ENCODE peak calls at places on chromosomes 12 and 14, in ten cellular contexts. A is HCT116, B is lung, T is lower lobe of right lung, D is Peyer's patch, S is PC-3, X is left lung, G is A549, Z is tibial artery, M is fibroblast of lung. J is an unnamed sample.

GRCh38 chr12:93020225-93020997 is 91.3 kb upstream of the EEA1 start:
- DNase-seq in A (no peak), B (no peak), T (no peak), D (no peak), S (peak; percentile 73), X (no peak), G (no peak), Z (no peak), M (no peak), J (no peak)

GRCh38 chr12:81221681-81222080 is 143.8 kb downstream of the ACSS3 start:
- DNase-seq in A (no peak), B (no peak), T (no peak), D (no peak), S (no peak), X (no peak), G (no peak), Z (no peak), M (peak; percentile 24), J (no peak)

GRCh38 chr14:52272375-52272774 is 4.9 kb downstream of the PTGDR start:
- DNase-seq in A (peak; percentile 29), B (no peak), T (no peak), D (no peak), S (peak; percentile 80), X (no peak), G (peak; percentile 33), Z (no peak), M (no peak), J (no peak)

GRCh38 chr14:101628975-101629374 is 67.7 kb downstream of the DIO3 start:
- DNase-seq in A (no peak), B (no peak), T (no peak), D (no peak), S (no peak), X (no peak), G (no peak), Z (no peak), M (no peak), J (no peak)

GRCh38 chr12:113214938-113215400 is 6.3 kb upstream of the TPCN1 start:
- DNase-seq in A (peak; percentile 93), B (peak; percentile 70), T (peak; percentile 61), D (peak; percentile 29), S (peak; percentile 99), X (peak; percentile 71), G (peak; percentile 83), Z (peak; percentile 94), M (peak; percentile 99), J (no peak)

GRCh38 chr14:72752034-72752412 is 141.9 kb downstream of the DPF3 start:
- DNase-seq in A (no peak), B (no peak), T (no peak), D (peak; percentile 47), S (no peak), X (no peak), G (no peak), Z (no peak), M (no peak), J (no peak)

GRCh38 chr14:89543420-89543790 is 126.4 kb upstream of the FOXN3 start:
- DNase-seq in A (no peak), B (no peak), T (no peak), D (no peak), S (no peak), X (no peak), G (no peak), Z (no peak), M (peak; percentile 57), J (no peak)

GRCh38 chr14:63045612-63046320 is 508 bp upstream of the KCNH5 start:
- DNase-seq in A (no peak), B (no peak), T (peak; percentile 41), D (no peak), S (no peak), X (peak; percentile 30), G (peak; percentile 37), Z (no peak), M (peak; percentile 61), J (peak; percentile 78)

GRCh38 chr14:64733899-64734298 is 29.7 kb downstream of the PLEKHG3 start:
- DNase-seq in A (no peak), B (no peak), T (no peak), D (no peak), S (no peak), X (no peak), G (no peak), Z (no peak), M (no peak), J (no peak)

GRCh38 chr12:94977766-94978468 is 25.6 kb downstream of the NDUFA12 start:
- DNase-seq in A (no peak), B (no peak), T (no peak), D (no peak), S (no peak), X (no peak), G (no peak), Z (no peak), M (no peak), J (no peak)

DNA sequence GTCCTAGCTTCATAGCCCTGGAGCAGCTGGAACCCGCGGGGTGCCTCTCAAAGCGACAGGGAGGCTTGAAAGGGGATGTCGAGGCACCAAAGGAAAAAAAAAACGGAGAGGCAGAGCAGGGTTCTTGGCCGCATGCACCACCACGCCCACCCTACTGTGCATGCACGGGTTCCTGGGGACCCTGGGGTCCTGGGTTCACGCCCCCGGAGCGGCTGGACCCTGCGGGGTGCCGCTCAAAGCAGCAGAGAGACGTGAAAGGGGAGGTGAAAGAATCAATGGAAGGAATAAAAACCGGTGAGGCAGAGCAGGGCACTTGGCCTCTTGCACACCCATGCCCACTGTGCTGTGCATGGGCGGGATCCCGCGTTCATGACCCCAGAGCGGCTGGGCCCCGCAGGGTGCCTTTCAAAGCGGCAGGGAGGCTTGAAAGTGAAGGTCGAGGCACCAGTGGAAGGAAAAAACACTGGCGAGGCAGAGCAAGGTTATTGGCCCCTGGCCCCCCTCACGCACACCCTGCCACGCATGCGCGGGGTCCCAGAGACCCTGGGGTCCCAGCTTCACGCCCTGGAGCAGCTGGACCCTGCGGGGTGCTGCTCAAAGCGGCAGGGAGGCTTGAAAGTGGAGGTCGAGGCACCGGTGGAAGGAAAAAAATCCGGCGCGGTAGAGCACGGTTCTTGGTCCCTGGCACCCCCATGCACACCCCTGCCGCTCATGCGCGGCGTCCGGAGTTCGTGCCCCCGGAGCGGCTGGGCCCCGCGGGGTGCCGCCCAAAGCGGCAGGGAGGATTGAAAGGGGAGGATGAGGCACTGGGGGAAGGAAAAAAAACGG is 318.5 kb downstream of the ALG10 start:
- DNase-seq in A (no peak), B (no peak), T (no peak), D (no peak), S (peak; percentile 11), X (no peak), G (no peak), Z (no peak), M (no peak), J (no peak)
- H3K9me3 ChIP-seq in A (no peaks in the 10 kb centered on the region), B (no peaks in the 10 kb centered on the region), T (peaks cover 12% of the 10 kb centered on the region), D (no peaks in the 10 kb centered on the region), S (no peaks in the 10 kb centered on the region), X (no peaks in the 10 kb centered on the region), G (no peaks in the 10 kb centered on the region), Z (peaks cover 19% of the 10 kb centered on the region), M (no peaks in the 10 kb centered on the region), J (no peaks in the 10 kb centered on the region)

DNA sequence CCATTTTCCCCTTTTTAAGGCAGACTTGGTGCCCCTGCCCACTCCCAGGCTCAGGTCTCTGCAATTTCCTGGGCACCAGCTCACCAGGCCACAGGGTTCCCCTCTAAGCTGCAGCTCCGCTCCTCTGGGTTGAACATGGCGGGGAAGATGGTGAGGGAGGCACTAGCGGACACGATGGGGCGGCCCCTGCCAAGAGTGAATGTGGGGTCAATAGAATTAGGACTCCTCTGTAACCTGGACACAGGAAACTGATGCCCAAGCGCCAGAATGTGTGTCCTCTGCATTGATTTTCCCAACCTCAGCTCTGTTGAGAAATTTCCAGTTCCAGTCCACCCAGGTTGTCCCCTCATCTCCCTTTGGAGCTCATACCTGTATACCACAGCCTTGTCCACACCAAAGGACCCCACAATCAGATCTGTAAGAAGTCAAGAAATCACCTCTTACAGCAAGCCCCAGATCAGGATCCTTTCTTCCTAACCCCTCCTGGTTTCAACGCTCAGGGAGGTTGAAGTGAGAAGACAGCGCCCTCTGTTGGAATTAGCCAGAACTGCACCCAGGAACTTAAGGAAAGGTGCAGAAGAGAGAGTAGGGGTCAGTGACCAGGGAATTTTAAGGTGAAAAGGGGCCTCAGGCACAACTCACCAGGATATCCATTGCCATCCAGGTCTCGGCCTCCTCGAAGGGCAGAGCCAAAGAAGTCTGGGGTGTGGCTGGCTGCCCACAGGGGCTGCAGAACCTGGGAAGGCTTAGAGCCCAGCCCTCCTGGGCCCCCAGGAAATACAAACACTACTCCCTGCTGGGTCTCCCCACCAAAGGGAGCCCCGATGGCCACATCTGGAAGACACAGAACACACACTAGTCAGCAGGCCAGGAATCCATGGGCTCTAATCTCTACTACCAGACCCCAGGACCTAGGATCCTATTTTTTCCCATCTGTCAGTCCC is 14.7 kb downstream of the ITGA5 start:
- DNase-seq in A (peak; percentile 31), B (no peak), T (no peak), D (peak; percentile 69), S (peak; percentile 76), X (no peak), G (peak; percentile 66), Z (peak; percentile 75), M (peak; percentile 40), J (peak; percentile 61)
- TF ChIP-seq CTCF in A (peak; percentile 96), B (peak; percentile 63), T (peak; percentile 93), D (peak; percentile 74), S (peak; percentile 97), X (peak; percentile 90), G (peak; percentile 74), Z (peak; percentile 91), M (peak; percentile 96), J (peak; percentile 97)

DNA sequence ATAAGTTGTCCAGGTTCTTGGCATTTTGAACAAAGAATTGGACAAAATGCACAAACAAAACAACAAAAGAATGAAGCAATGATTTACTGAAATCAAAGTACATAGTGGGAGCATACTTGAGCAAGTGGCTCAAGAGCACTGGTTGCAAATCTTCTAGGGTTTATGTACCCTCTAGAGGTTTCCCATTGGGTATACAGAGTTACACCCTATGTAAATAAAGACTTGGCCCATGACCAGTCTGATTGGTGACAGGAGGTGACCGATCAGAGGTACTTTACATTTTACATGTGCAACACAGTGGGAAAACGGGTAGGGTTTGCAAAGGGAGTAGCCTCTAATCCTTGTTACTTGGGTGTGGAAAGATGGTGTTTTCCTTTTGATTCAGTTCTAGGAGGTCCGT is 10.7 kb upstream of the FAM181A start:
- DNase-seq in A (no peak), B (no peak), T (no peak), D (no peak), S (no peak), X (no peak), G (no peak), Z (no peak), M (no peak), J (no peak)
- H3K9me3 ChIP-seq in A (no peaks in the 10 kb centered on the region), B (no peaks in the 10 kb centered on the region), T (no peaks in the 10 kb centered on the region), D (no peaks in the 10 kb centered on the region), S (no peaks in the 10 kb centered on the region), X (no peaks in the 10 kb centered on the region), G (peaks cover 9% of the 10 kb centered on the region), Z (no peaks in the 10 kb centered on the region), M (no peaks in the 10 kb centered on the region), J (no peaks in the 10 kb centered on the region)

GRCh38 chr14:66401447-66402095 is 84.6 kb upstream of the CCDC196 start:
- DNase-seq in A (no peak), B (no peak), T (no peak), D (no peak), S (peak; percentile 52), X (no peak), G (peak; percentile 4), Z (no peak), M (peak; percentile 4), J (peak; percentile 17)
- TF ChIP-seq CTCF in A (peak; percentile 45), B (no peak), T (peak; percentile 24), D (peak; percentile 48), S (peak; percentile 80), X (peak; percentile 8), G (peak; percentile 58), Z (no peak), M (peak; percentile 26), J (peak; percentile 86)